ENCODE peak calls at places on chromosome 16, in seven cellular contexts. X, E, A, I, H, K and O are unnamed samples.

GRCh38 chr16:739560-740458 is 988 bp downstream of the CIAO3 start:
- DNase-seq in X (no peak), E (no peak), A (no peak), I (no peak), H (no peak), K (no peak), O (no peak)

GRCh38 chr16:49366669-49367068 is 6.9 kb upstream of the C16orf78 start:
- DNase-seq in X (no peak), E (no peak), A (no peak), I (no peak), H (no peak), K (no peak), O (no peak)

GRCh38 chr16:83870830-83871229 is 28.1 kb upstream of the MLYCD start:
- DNase-seq in X (no peak), E (no peak), A (no peak), I (no peak), H (no peak), K (no peak), O (no peak)

GRCh38 chr16:67995423-67995822 is 3.9 kb downstream of the DPEP2 start:
- DNase-seq in X (no peak), E (no peak), A (no peak), I (no peak), H (no peak), K (no peak), O (no peak)

GRCh38 chr16:30527635-30528178 is 1.3 kb upstream of the ZNF768 start:
- DNase-seq in X (no peak), E (no peak), A (no peak), I (no peak), H (no peak), K (no peak), O (no peak)

GRCh38 chr16:89484923-89485679 is 5.3 kb downstream of the ANKRD11 start:
- DNase-seq in X (no peak), E (no peak), A (no peak), I (no peak), H (no peak), K (no peak), O (no peak)

GRCh38 chr16:50386819-50387218 is 18.0 kb upstream of the BRD7 start:
- DNase-seq in X (no peak), E (no peak), A (no peak), I (no peak), H (no peak), K (no peak), O (no peak)

GRCh38 chr16:12176051-12176450 is 199.5 kb downstream of the SNX29 start:
- DNase-seq in X (no peak), E (no peak), A (no peak), I (no peak), H (no peak), K (no peak), O (no peak)

GRCh38 chr16:19860146-19861030 is 24.3 kb downstream of the GPRC5B start:
- DNase-seq in X (peak), E (no peak), A (peak), I (no peak), H (no peak), K (no peak), O (no peak)

GRCh38 chr16:74660383-74660782 is 6.3 kb downstream of the RFWD3 start:
- DNase-seq in X (no peak), E (no peak), A (no peak), I (no peak), H (no peak), K (no peak), O (no peak)

GRCh38 chr16:16133943-16134604 is 89.2 kb downstream of the ABCC6 start:
- DNase-seq in X (peak), E (no peak), A (no peak), I (no peak), H (no peak), K (no peak), O (no peak)

GRCh38 chr16:48235556-48236136 is 8.5 kb upstream of the LONP2 start:
- DNase-seq in X (peak), E (no peak), A (peak), I (no peak), H (no peak), K (no peak), O (no peak)

GRCh38 chr16:5396880-5397279 is 299.3 kb upstream of the EEF2KMT start:
- DNase-seq in X (no peak), E (no peak), A (no peak), I (no peak), H (no peak), K (no peak), O (no peak)

GRCh38 chr16:49639739-49640388 is 216.0 kb downstream of the ZNF423 start:
- DNase-seq in X (peak), E (no peak), A (peak), I (peak), H (no peak), K (peak), O (no peak)

GRCh38 chr16:22671301-22672076 is 142.5 kb upstream of the HS3ST2 start:
- DNase-seq in X (peak), E (no peak), A (no peak), I (no peak), H (no peak), K (no peak), O (no peak)

GRCh38 chr16:47416869-47417268 is 44.0 kb downstream of the ITFG1 start:
- DNase-seq in X (no peak), E (no peak), A (no peak), I (no peak), H (no peak), K (no peak), O (no peak)

GRCh38 chr16:10256855-10257641 is 74.8 kb upstream of the GRIN2A start:
- DNase-seq in X (peak), E (no peak), A (peak), I (peak), H (no peak), K (peak), O (no peak)

GRCh38 chr16:30748634-30749445 is 615 bp downstream of the PHKG2 start:
- DNase-seq in X (peak), E (no peak), A (peak), I (peak), H (no peak), K (peak), O (no peak)

DNA sequence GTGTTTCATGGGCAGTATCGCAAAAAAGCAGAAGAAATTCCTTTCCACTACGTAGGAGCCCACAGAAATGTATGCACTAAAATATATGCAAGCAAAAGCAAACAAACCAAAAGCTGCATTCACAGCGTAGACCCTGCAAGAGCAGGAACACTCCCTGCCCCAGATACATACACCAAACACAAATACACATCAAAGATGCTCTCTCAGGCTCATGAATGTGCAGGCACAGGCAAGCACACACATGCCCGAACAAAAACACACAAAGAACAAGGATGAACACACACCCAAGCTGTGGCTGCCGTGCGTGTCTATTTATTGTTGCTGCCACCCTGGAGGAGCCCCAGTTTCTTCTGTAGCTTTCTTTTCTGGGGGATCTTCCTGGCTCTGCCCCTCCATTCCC is 1.7 kb downstream of the NUPR1 start:
- DNase-seq in X (no peak), E (no peak), A (no peak), I (no peak), H (no peak), K (no peak), O (no peak)
- H3K4me3 ChIP-seq in X (no peak), E (peak), A (peak), I (no peak), H (peak), K (peak), O (peak)

DNA sequence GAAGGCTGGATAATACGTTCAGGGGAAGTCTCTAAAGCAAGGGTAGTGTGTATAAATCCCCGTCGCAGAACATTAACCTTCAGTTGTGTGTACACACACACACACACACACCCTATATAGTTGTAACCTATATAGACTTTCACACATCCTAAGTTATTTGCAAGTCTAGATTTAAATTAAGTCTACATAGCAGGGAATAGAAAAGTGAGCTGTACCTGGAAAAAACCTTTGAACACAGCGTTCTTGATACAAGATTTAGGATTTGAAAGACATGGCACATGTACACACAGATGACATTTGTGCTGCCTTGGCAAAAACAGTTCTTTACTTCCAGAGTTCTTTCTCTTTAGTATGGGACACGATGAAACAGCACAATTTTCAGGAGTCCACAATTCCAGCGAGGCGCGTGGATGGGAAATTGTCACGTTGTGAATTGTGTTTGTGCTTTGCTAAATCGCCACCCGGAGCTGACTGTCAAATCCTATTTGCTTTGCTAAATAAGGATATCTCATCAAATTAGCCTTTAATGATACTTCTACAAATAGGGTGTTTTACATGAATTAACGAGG is 233.9 kb downstream of the MRTFB start:
- DNase-seq in X (no peak), E (no peak), A (no peak), I (no peak), H (no peak), K (no peak), O (no peak)
- H3K4me3 ChIP-seq in X (no peak), E (no peak), A (no peak), I (no peak), H (no peak), K (peak), O (no peak)

DNA sequence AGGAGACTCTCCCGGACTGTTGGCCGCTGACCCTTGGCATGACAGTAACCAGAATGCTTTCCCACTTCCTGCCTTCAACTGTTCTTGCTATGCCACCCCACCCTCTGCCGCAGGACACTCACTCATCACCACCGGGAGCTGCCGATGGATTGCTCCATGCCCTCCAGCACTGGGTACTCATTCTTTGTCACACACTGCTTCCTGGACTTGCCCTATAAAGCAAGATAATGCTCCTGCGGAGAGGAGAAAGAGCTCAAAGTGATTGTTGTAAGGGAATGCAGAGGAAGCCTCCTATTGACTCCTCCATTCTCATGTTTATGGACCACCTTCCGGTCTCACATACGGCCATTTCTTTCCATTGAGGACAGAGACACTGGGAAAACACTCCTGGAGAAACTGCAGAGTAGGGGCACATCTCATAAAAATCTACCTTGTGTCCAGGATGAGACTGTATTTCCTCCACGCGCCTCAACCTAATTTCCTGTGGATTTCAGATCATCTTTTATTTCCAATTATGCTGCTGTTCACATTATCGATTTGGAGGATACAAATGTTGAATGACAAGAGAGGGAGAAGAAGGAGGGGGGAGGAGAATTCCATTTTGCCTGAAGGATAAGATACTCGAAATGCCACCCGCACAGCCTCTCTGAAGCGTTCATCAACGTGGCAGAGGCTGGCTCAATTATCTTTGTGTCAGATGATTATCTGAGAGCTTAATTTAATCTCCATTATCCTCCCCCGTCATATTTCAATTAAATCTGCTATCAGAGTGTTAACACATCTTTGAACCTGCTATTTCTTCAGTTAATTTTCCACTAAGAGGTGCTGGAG is 486.1 kb upstream of the SALL1 start:
- DNase-seq in X (peak), E (no peak), A (no peak), I (no peak), H (no peak), K (no peak), O (no peak)
- H3K4me3 ChIP-seq in X (no peak), E (no peak), A (no peak), I (no peak), H (no peak), K (no peak), O (no peak)

DNA sequence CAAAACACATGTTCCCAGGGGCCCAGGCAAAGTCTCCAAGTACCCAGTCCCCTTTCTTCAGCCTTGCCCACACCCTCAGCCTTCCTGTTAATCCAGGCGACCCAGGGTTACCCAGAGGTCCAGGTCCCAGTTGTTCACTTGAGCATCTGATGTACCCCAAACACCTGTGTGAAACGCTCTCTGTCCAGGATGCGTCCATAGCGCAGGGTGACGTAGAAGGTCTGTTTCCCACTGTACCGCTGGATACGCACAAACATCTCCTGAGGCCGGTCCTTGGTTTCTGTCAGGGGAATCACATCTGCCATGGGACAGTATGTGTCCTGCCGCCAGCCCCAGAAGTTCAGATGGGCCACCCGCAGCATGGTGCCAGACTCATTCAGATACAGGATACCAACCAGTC is 1.6 kb downstream of the TMEM186 start:
- DNase-seq in X (no peak), E (no peak), A (no peak), I (no peak), H (no peak), K (no peak), O (no peak)
- H3K4me3 ChIP-seq in X (no peak), E (peak), A (no peak), I (no peak), H (no peak), K (no peak), O (no peak)

GRCh38 chr16:85639529-85640253 is 26.6 kb downstream of the GSE1 start:
- DNase-seq in X (no peak), E (no peak), A (no peak), I (no peak), H (no peak), K (peak), O (no peak)
- H3K4me3 ChIP-seq in X (no peak), E (no peak), A (no peak), I (no peak), H (no peak), K (peak), O (no peak)

GRCh38 chr16:86932130-86932982 is 354.0 kb downstream of the FOXL1 start:
- DNase-seq in X (no peak), E (no peak), A (no peak), I (no peak), H (no peak), K (no peak), O (no peak)
- H3K4me3 ChIP-seq in X (no peak), E (no peak), A (no peak), I (no peak), H (peak), K (no peak), O (no peak)

GRCh38 chr16:56669005-56669839 is at the start of gene MT1H:
- DNase-seq in X (no peak), E (no peak), A (no peak), I (no peak), H (no peak), K (no peak), O (no peak)

GRCh38 chr16:56671706-56672105 is 2.1 kb downstream of the MT1H start:
- DNase-seq in X (no peak), E (no peak), A (no peak), I (no peak), H (no peak), K (no peak), O (no peak)

GRCh38 chr16:56670640-56670934 is 973 bp downstream of the MT1H start:
- DNase-seq in X (no peak), E (no peak), A (no peak), I (no peak), H (no peak), K (no peak), O (no peak)

GRCh38 chr16:56667581-56668571 is at the start of gene MT1G:
- DNase-seq in X (peak), E (no peak), A (no peak), I (no peak), H (no peak), K (peak), O (no peak)

DNA sequence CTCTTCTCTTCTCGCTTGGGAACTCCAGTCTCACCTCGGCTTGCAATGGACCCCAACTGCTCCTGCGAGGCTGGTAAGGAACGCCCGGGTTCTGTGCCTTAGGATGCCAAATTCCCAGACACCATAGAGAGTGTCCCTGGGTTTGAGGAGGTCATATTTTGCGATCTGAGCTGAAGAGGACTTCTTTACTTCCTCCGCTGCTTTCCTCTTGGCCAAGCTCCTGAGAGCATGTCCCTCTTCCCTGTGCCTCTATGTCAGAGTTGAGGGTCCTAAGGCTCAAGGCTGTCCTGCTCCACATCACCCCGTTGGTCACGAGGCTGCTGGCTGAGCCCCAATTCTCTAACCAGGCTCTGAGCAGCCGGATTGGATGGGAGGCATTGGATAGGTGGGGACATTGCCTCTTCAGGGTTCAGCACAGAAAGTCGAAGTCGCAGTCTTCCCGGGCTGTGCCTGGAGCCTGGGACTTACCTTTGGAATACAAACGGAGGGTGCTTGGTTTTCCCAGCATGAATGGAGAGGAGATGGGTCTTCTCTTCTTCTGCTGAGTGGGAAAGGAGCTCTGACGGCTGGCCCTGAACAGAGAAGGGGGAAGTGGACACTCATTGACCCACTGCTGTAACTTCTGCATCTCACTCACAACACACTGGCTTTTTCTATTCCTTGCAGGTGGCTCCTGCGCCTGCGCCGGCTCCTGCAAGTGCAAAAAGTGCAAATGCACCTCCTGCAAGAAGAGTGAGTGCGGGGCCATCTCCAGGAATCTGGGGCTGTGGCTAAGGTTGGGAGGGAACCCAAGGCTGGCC is 426 bp downstream of the MT1H start:
- DNase-seq in X (no peak), E (no peak), A (no peak), I (no peak), H (no peak), K (no peak), O (no peak)
- H3K4me3 ChIP-seq in X (no peak), E (no peak), A (no peak), I (no peak), H (no peak), K (no peak), O (no peak)

GRCh38 chr16:71708696-71709095 is 15.8 kb downstream of the PHLPP2 start:
- DNase-seq in X (no peak), E (no peak), A (no peak), I (no peak), H (no peak), K (no peak), O (no peak)
- H3K4me3 ChIP-seq in X (no peak), E (no peak), A (no peak), I (no peak), H (no peak), K (no peak), O (no peak)

DNA sequence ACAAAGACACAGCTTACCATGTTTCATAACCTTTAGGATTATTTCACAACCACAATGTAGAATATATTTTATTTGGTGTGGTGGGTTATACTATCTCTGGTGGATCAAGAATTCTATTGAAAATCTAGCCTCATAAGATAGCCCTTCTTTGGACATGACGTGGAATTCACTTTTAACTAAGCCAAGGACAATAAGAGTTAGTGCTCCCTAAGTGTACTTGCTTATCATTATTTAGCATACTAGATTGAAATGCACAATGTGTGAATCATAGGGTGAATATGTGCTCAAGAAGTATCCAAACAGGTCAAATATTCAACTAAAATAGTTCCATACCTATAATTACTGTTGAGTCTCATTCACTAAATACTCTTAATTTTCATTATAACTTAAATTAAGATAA is 1179.5 kb upstream of the GOT2 start:
- DNase-seq in X (no peak), E (no peak), A (peak), I (no peak), H (no peak), K (no peak), O (no peak)
- H3K4me3 ChIP-seq in X (no peak), E (no peak), A (no peak), I (no peak), H (no peak), K (no peak), O (no peak)